ENCODE peak calls at places on chromosomes 13 and 19, in eight cellular contexts. C, T, G, I, B, H, Z and N are unnamed samples.

GRCh38 chr19:33473644-33474305 is 47.8 kb downstream of the PEPD start:
- DNase-seq in H (no peak), T (no peak), C (no peak), I (no peak), G (no peak), B (peak), Z (peak), N (peak)

GRCh38 chr19:47512183-47512947 is 2.5 kb downstream of the NAPA start:
- DNase-seq in T (peak), C (no peak), G (peak), I (peak), H (peak), Z (no peak), B (no peak), N (peak)

GRCh38 chr13:112991611-112992010 is 22.6 kb downstream of the MCF2L start:
- DNase-seq in H (no peak), T (no peak), G (no peak), B (no peak), I (no peak), C (no peak), Z (no peak), N (no peak)

GRCh38 chr13:99792079-99792921 is 179.3 kb downstream of the ZIC5 start:
- DNase-seq in C (no peak), T (no peak), H (no peak), Z (no peak), B (no peak), G (no peak), I (no peak), N (no peak)

GRCh38 chr19:24074720-24075119 is 12.3 kb upstream of the ZNF254 start:
- DNase-seq in B (no peak), T (no peak), Z (no peak), C (no peak), G (no peak), H (peak), I (no peak), N (peak)

GRCh38 chr19:56253737-56254136 is 18.8 kb upstream of the EDDM13 start:
- DNase-seq in I (peak), C (no peak), G (no peak), Z (no peak), B (no peak), H (peak), T (no peak), N (peak)

GRCh38 chr13:33279414-33279813 is 6.1 kb downstream of the STARD13 start:
- DNase-seq in T (no peak), G (no peak), B (peak), C (no peak), I (peak), Z (no peak), H (no peak), N (no peak)

GRCh38 chr13:45374917-45375316 is 33.9 kb upstream of the TPT1 start:
- DNase-seq in B (no peak), G (no peak), Z (no peak), T (no peak), C (no peak), I (no peak), H (no peak), N (peak)

GRCh38 chr19:29694669-29695627 is 20.1 kb downstream of the C19orf12 start:
- DNase-seq in H (peak), Z (peak), C (peak), B (peak), I (peak), G (peak), T (peak), N (peak)

GRCh38 chr13:51125495-51126226 is 14.6 kb upstream of the C13orf42 start:
- DNase-seq in I (peak), C (peak), Z (no peak), T (peak), H (peak), G (peak), B (peak), N (peak)

GRCh38 chr19:12913871-12914690 is 5.0 kb downstream of the SYCE2 start:
- DNase-seq in T (peak), G (no peak), C (no peak), H (no peak), B (no peak), I (no peak), Z (no peak), N (peak)

GRCh38 chr13:74306496-74306895 is 172.3 kb upstream of the KLF12 start:
- DNase-seq in Z (no peak), I (no peak), G (no peak), B (no peak), T (no peak), C (no peak), H (peak), N (no peak)

GRCh38 chr13:81738364-81738763 is 1397.4 kb upstream of the SPRY2 start:
- DNase-seq in B (no peak), I (peak), Z (no peak), T (no peak), G (no peak), H (peak), C (no peak), N (no peak)

GRCh38 chr13:99704390-99704789 is 203.1 kb downstream of the TM9SF2 start:
- DNase-seq in C (no peak), H (no peak), T (no peak), G (no peak), Z (no peak), B (no peak), I (no peak), N (no peak)

GRCh38 chr13:99215466-99215865 is 14.8 kb downstream of the UBAC2 start:
- DNase-seq in C (no peak), Z (no peak), T (no peak), H (no peak), I (no peak), B (no peak), G (no peak), N (no peak)

GRCh38 chr19:56084835-56085536 is 36.1 kb downstream of the ZNF787 start:
- DNase-seq in H (no peak), B (no peak), I (no peak), G (no peak), Z (no peak), C (no peak), T (no peak), N (no peak)

GRCh38 chr19:42325896-42326771 is 699 bp downstream of the MEGF8 start:
- DNase-seq in H (no peak), C (peak), Z (no peak), B (no peak), G (peak), I (no peak), T (no peak), N (no peak)

GRCh38 chr19:40689339-40690049 is 957 bp downstream of the NUMBL start:
- DNase-seq in Z (peak), I (no peak), H (peak), B (no peak), T (no peak), C (peak), G (peak), N (no peak)

GRCh38 chr19:33234092-33234491 is 8.4 kb upstream of the SLC7A10 start:
- DNase-seq in Z (no peak), T (no peak), I (no peak), H (no peak), B (peak), G (peak), C (no peak), N (no peak)

GRCh38 chr19:11111771-11112144 is 22.5 kb downstream of the LDLR start:
- DNase-seq in C (no peak), I (no peak), T (no peak), Z (no peak), B (no peak), H (no peak), G (no peak), N (no peak)

GRCh38 chr19:30085394-30085793 is 143.4 kb downstream of the URI1 start:
- DNase-seq in T (no peak), I (peak), G (peak), C (no peak), B (peak), H (no peak), Z (no peak), N (no peak)

GRCh38 chr19:47280183-47280797 is 5.6 kb downstream of the INAFM1 start:
- DNase-seq in I (peak), Z (no peak), C (no peak), H (peak), B (no peak), G (no peak), T (no peak), N (peak)

GRCh38 chr19:39659791-39660190 is 4.1 kb downstream of the LGALS16 start:
- DNase-seq in I (no peak), H (no peak), G (no peak), T (no peak), Z (no peak), C (no peak), B (no peak), N (no peak)

GRCh38 chr13:40550130-40550529 is 116.3 kb downstream of the FOXO1 start:
- DNase-seq in C (no peak), H (peak), G (no peak), I (no peak), T (no peak), Z (no peak), B (no peak), N (peak)

GRCh38 chr13:103275079-103275478 is 208.9 kb upstream of the SLC10A2 start:
- DNase-seq in G (no peak), T (no peak), I (no peak), B (no peak), C (no peak), H (no peak), Z (no peak), N (no peak)

GRCh38 chr13:98930014-98930625 is 47.7 kb downstream of the DOCK9 start:
- DNase-seq in T (no peak), Z (no peak), B (no peak), H (no peak), G (peak), I (no peak), C (no peak), N (no peak)

GRCh38 chr13:63403726-63404125 is 1988.1 kb upstream of the PCDH20 start:
- DNase-seq in H (no peak), T (no peak), C (no peak), Z (no peak), G (no peak), I (peak), B (no peak), N (no peak)

GRCh38 chr19:7898967-7899366 is 4.7 kb upstream of the MAP2K7 start:
- DNase-seq in Z (no peak), H (no peak), B (no peak), C (no peak), I (no peak), G (no peak), T (no peak), N (no peak)

GRCh38 chr19:38831142-38831605 is 420 bp downstream of the ECH1 start:
- DNase-seq in C (peak), G (peak), B (peak), I (peak), T (peak), Z (peak), H (peak), N (peak)

GRCh38 chr19:45403781-45404556 is 900 bp downstream of the PPP1R13L start:
- DNase-seq in Z (no peak), B (no peak), G (no peak), C (peak), T (peak), H (peak), I (peak), N (peak)

GRCh38 chr19:18611327-18612050 is 1.2 kb upstream of the TMEM59L start:
- DNase-seq in B (no peak), H (no peak), G (no peak), I (no peak), Z (no peak), T (no peak), C (no peak), N (no peak)
- H3K4me3 ChIP-seq in B (no peak), H (no peak), G (peak), I (peak), Z (peak), T (no peak), C (peak), N (no peak)

DNA sequence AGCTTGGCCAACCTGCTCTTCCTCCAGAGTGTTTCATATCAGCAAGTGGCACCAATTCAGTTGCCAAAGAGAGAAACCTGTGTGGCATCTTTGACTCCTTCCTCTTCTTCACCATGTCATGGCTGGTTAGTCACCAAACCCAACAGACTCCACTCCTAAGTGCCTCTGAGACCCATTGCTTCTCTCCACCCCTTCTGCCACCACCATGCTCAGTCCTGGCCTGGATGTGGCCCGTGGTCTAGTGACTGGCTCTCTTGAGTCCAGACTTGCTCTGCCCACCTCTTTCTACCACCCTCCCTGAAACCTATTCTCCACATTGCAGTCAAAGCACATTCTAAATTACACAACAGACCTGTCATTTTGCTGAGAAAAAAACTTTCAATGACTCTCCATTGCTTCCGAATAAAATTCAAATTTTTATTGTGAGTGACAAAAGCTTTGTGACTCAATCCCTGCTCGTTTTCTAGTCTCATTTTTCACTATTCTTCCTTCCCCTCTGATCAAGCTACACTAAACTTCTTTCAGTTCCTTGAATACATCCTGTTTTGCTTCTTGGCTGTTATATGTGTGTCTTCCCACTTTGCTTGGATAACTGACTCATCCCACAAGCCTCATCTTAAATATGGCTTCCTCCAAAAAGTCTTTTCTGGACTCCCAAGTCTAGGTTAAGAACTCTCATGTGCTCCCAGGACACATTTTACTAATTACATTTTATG is 12.0 kb upstream of the TNFSF11 start:
- DNase-seq in T (no peak), Z (no peak), B (no peak), C (no peak), I (no peak), G (no peak), H (peak), N (peak)
- H3K4me3 ChIP-seq in T (no peak), Z (no peak), B (no peak), C (no peak), I (no peak), G (no peak), H (no peak), N (no peak)

DNA sequence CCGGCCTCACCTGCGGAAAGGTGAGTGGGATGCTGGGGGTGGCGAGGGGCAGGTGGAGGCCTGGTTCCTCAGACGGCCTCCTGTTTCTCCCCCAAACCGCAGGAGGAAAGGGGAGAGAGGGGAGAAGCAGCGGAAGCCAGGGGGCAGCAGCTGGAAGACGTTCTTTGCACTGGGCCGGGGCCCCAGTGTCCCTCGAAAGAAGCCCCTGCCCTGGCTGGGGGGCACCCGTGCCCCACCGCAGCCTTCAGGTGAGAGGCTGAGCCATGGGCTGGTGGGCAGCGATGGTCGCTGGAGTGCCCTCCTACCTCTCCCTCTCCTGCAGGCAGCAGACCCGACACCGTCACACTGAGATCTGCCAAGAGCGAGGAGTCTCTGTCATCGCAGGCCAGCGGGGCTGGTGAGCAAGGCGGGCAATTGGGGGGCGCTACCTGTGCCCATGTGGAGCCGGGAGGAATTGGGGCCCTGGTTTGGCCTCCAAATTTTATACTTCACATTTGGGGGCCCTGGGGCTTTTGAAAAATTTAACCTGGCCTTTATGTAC is 9.8 kb downstream of the ARHGAP33 start:
- DNase-seq in B (no peak), T (no peak), I (no peak), H (no peak), C (no peak), G (no peak), Z (no peak), N (no peak)
- H3K4me3 ChIP-seq in B (no peak), T (no peak), I (no peak), H (no peak), C (no peak), G (no peak), Z (no peak), N (no peak)

GRCh38 chr19:49407079-49407478 is 16.2 kb downstream of the PTH2 start:
- DNase-seq in Z (no peak), G (no peak), C (no peak), B (no peak), I (no peak), H (no peak), T (no peak), N (no peak)

GRCh38 chr19:49408816-49409440 is 14.3 kb downstream of the PTH2 start:
- DNase-seq in C (no peak), H (no peak), Z (no peak), B (no peak), T (no peak), I (no peak), G (no peak), N (no peak)

GRCh38 chr19:49411681-49412321 is 11.4 kb downstream of the PTH2 start:
- DNase-seq in H (no peak), C (no peak), B (no peak), Z (no peak), I (no peak), T (no peak), G (no peak), N (no peak)

GRCh38 chr19:49407482-49408015 is 15.7 kb downstream of the PTH2 start:
- DNase-seq in H (no peak), C (no peak), Z (no peak), T (no peak), G (no peak), I (no peak), B (no peak), N (no peak)

DNA sequence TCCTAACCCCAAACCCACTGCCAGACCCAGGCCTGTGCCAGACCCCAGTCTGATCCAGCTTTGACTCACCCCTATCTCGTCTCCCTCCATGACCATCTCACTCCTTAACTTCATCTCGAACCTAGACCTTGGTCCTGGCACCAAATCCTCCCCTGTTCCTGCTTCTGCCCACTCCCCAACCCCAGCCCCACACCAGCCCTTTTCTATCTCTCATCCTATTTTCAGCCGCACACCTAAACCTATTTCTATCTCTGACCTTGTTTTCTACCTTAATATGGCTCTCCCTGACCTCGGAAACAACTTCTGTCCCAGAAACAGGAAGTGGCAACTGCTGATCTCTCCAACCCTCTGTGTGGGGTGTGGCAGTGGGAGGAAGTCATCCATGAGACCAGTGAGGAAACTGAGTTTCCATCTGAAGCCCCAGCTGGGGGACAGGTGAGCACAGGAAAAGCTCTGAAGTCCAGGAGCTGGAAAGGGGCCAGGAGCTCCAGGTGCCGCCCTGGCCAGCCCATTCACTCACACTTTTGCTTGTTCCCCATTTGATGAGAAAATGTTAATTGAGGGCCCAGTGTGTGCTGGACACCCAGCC is 13.7 kb downstream of the PTH2 start:
- DNase-seq in Z (no peak), G (no peak), I (no peak), T (no peak), C (no peak), H (no peak), B (no peak), N (no peak)
- H3K4me3 ChIP-seq in Z (no peak), G (no peak), I (no peak), T (no peak), C (no peak), H (no peak), B (no peak), N (no peak)

DNA sequence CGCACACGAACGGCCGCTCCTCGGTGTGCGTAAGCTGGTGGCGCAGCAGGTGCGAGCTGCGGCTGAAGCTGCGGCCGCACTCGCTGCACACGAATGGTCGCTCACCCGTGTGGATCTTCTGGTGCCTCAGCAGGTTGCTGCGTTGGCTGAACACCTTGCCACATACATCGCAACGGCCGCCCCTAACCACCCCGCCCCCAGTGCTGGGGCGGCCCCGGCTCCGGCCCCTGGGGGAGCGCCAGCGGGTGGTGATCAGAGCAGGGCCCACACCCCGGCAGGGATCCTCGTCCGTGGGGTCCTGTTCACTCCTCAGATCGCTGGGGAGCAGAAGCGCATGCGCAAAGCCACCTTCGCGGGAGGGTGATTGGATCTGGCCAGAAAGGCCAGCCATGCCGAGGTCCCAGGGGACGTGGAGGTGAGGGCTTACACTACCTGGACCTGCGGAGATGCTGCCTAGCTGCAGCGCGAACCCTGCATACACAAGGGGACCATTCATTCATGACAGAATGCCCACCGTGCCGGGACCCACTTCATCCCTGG is 4.7 kb upstream of the UBE2M start:
- DNase-seq in T (no peak), Z (peak), G (peak), I (no peak), B (no peak), H (no peak), C (peak), N (peak)
- H3K4me3 ChIP-seq in T (no peak), Z (peak), G (peak), I (no peak), B (no peak), H (peak), C (peak), N (peak)

GRCh38 chr19:4816388-4817165 is 14.9 kb downstream of the TICAM1 start:
- DNase-seq in C (no peak), B (no peak), G (peak), Z (no peak), H (no peak), T (no peak), I (no peak), N (no peak)

GRCh38 chr19:4817467-4818277 is 13.8 kb downstream of the TICAM1 start:
- DNase-seq in H (no peak), Z (no peak), T (no peak), B (no peak), G (peak), I (no peak), C (peak), N (no peak)

GRCh38 chr19:4811328-4812131 is 20.0 kb downstream of the TICAM1 start:
- DNase-seq in G (peak), I (peak), C (peak), B (peak), T (peak), H (peak), Z (peak), N (peak)

GRCh38 chr19:4814625-4815425 is 16.7 kb downstream of the TICAM1 start:
- DNase-seq in H (peak), C (no peak), I (peak), Z (no peak), T (no peak), G (no peak), B (no peak), N (peak)

GRCh38 chr19:4815426-4816387 is 15.8 kb downstream of the TICAM1 start:
- DNase-seq in I (peak), H (peak), Z (peak), T (peak), C (peak), B (peak), G (peak), N (peak)
- H3K4me3 ChIP-seq in I (no peak), H (no peak), Z (peak), T (no peak), C (peak), B (no peak), G (peak), N (no peak)

GRCh38 chr19:49645995-49646394 is 4.0 kb downstream of the SCAF1 start:
- DNase-seq in T (no peak), G (no peak), Z (no peak), C (no peak), B (no peak), I (no peak), H (no peak), N (no peak)

GRCh38 chr19:49641688-49642487 is at the start of gene SCAF1:
- DNase-seq in Z (peak), C (peak), T (peak), I (peak), G (peak), H (peak), B (peak), N (peak)

GRCh38 chr19:49642488-49643035 is 553 bp downstream of the SCAF1 start:
- DNase-seq in Z (no peak), G (peak), T (no peak), C (no peak), H (no peak), B (no peak), I (no peak), N (no peak)

GRCh38 chr19:49645592-49645991 is 3.6 kb downstream of the SCAF1 start:
- DNase-seq in C (no peak), I (no peak), Z (no peak), G (no peak), H (no peak), B (no peak), T (no peak), N (no peak)

GRCh38 chr19:49643466-49643865 is 1.5 kb downstream of the SCAF1 start:
- DNase-seq in C (no peak), Z (no peak), T (no peak), I (no peak), B (no peak), G (peak), H (no peak), N (peak)
- H3K4me3 ChIP-seq in C (peak), Z (no peak), T (no peak), I (peak), B (no peak), G (peak), H (no peak), N (peak)